ENCODE peak calls at places on chromosomes 2 and 18, in nine cellular contexts. Y, K, I, S, A, J, W, M and G are unnamed samples. For H3K9me3, the result is how much of the 10 kb centered on the place peaks cover.

GRCh38 chr2:99880148-99880983 is 262.0 kb downstream of the AFF3 start:
- DNase-seq in Y (peak), J (peak), K (peak), M (no peak), S (no peak), W (no peak), I (no peak), A (no peak), G (no peak)

GRCh38 chr2:156935611-156936010 is 321.9 kb upstream of the GALNT5 start:
- DNase-seq in W (no peak), I (peak), A (no peak), K (peak), J (peak), S (no peak), Y (no peak), M (no peak), G (peak)

GRCh38 chr2:207260947-207261346 is 95.2 kb upstream of the KLF7 start:
- DNase-seq in I (no peak), K (no peak), J (peak), W (no peak), M (no peak), S (no peak), A (no peak), Y (peak), G (no peak)

GRCh38 chr2:19474128-19474527 is 115.7 kb upstream of the OSR1 start:
- DNase-seq in Y (peak), M (peak), J (peak), A (no peak), W (peak), K (peak), S (peak), I (no peak), G (no peak)

GRCh38 chr2:437772-438393 is 150.0 kb upstream of the ALKAL2 start:
- DNase-seq in S (peak), A (no peak), Y (no peak), W (no peak), M (no peak), I (no peak), J (no peak), K (no peak), G (no peak)

GRCh38 chr18:78717766-78718150 is 261.9 kb upstream of the SALL3 start:
- DNase-seq in M (no peak), S (no peak), A (no peak), K (no peak), J (no peak), I (no peak), Y (no peak), W (no peak), G (no peak)

GRCh38 chr2:42060028-42060427 is 12.2 kb downstream of the PKDCC start:
- DNase-seq in A (no peak), Y (no peak), K (no peak), S (no peak), I (no peak), J (no peak), M (no peak), W (no peak), G (no peak)

GRCh38 chr2:190311893-190312634 is 7.6 kb downstream of the HIBCH start:
- DNase-seq in M (no peak), S (no peak), Y (no peak), J (no peak), A (no peak), I (no peak), K (no peak), W (no peak), G (no peak)

GRCh38 chr2:100893753-100894530 is 74.0 kb downstream of the NPAS2 start:
- DNase-seq in W (no peak), I (no peak), M (no peak), K (no peak), A (no peak), J (no peak), S (no peak), Y (no peak), G (no peak)

GRCh38 chr2:241558532-241559488 is at the start of gene BOK:
- DNase-seq in J (peak), I (peak), K (peak), S (no peak), A (peak), Y (peak), W (peak), M (peak), G (no peak)

GRCh38 chr2:188853307-188853706 is 120.9 kb upstream of the COL3A1 start:
- DNase-seq in Y (peak), J (peak), M (peak), I (no peak), K (no peak), S (no peak), A (no peak), W (no peak), G (no peak)

GRCh38 chr2:171319164-171319810 is 114.5 kb downstream of the METTL8 start:
- DNase-seq in A (no peak), W (no peak), K (peak), J (peak), I (peak), M (no peak), S (peak), Y (no peak), G (peak)

GRCh38 chr18:9975658-9976057 is 61.8 kb downstream of the VAPA start:
- DNase-seq in I (no peak), W (no peak), K (no peak), S (no peak), J (no peak), A (no peak), Y (no peak), M (no peak), G (no peak)

GRCh38 chr2:172214252-172214651 is 111.6 kb upstream of the DLX2 start:
- DNase-seq in Y (no peak), J (no peak), S (no peak), A (no peak), W (peak), I (no peak), K (peak), M (no peak), G (no peak)

GRCh38 chr2:52532956-52533355 is 1234.6 kb upstream of the CHAC2 start:
- DNase-seq in Y (peak), J (peak), M (no peak), K (no peak), A (no peak), W (no peak), S (no peak), I (no peak), G (no peak)

GRCh38 chr2:18651842-18652774 is 62.7 kb upstream of the NT5C1B start:
- DNase-seq in I (no peak), M (no peak), K (no peak), J (peak), Y (peak), S (no peak), A (no peak), W (no peak), G (no peak)

GRCh38 chr2:12097860-12098259 is 351.4 kb downstream of the LPIN1 start:
- DNase-seq in A (no peak), S (no peak), K (no peak), W (no peak), M (no peak), J (no peak), Y (no peak), I (no peak), G (no peak)

GRCh38 chr2:13597176-13597575 is 880.4 kb downstream of the TRIB2 start:
- DNase-seq in W (no peak), S (no peak), K (no peak), M (no peak), I (no peak), J (peak), Y (peak), A (no peak), G (no peak)
- H3K9me3 ChIP-seq in W (under half), S (under half), K (under half), M (under half), I (under half), J (under half), Y (under half), A (under half), G (under half)

DNA sequence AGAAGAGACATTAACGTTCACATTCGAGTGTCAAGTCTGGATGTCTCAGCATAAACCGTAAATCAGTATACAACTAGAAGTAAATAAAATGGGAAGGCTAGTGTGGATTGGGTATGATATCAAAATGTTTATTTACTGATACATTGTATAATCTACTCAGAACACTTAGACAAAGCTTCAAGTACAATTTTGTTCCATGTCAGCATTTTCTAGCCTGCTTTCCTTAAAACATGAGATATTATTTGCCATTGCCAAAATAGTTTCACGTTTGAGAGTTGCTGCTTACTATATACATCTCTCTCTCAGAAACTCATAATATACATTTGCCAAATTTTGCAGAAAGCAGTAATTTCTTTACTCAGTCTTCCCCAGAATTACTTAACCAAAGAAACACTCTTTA is 237.5 kb downstream of the IKZF2 start:
- DNase-seq in M (no peak), S (no peak), Y (no peak), J (no peak), I (no peak), K (no peak), W (no peak), A (no peak), G (no peak)
- H3K4me3 ChIP-seq in M (no peak), S (no peak), Y (no peak), J (no peak), I (no peak), K (no peak), W (no peak), A (no peak), G (no peak)

GRCh38 chr2:228507231-228507824 is 325.8 kb upstream of the SPHKAP start:
- DNase-seq in K (no peak), Y (no peak), W (no peak), M (no peak), S (no peak), I (no peak), J (no peak), A (no peak), G (no peak)
- H3K9me3 ChIP-seq in K (under half), Y (under half), W (under half), M (under half), S (under half), I (under half), J (under half), A (under half), G (under half)

DNA sequence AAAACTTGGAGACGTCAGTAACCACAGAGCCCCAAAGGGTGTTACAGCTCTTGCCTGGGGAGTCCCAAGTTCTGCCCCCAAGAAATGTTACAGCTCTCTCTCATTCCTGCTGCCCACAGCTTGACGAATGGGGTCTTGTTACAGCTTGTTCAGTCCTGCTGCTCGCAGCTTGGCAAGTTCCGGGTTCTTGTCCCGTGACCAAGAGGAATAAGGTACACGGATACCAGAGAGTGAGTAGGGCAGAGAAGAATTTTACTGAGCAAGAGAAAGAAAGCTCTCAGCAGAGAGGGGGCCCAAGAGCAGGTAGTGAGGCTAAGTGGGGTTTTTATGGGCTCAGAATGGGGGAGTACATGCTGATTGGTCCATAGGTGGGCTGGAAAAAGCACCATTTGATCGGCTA is 27.2 kb downstream of the SLC39A6 start:
- DNase-seq in J (no peak), S (no peak), W (no peak), K (peak), Y (no peak), A (no peak), M (no peak), I (no peak), G (no peak)
- H3K4me3 ChIP-seq in J (no peak), S (no peak), W (no peak), K (no peak), Y (no peak), A (no peak), M (no peak), I (no peak), G (no peak)

GRCh38 chr2:31812051-31812798 is 198.6 kb downstream of the MEMO1 start:
- DNase-seq in S (peak), K (peak), I (no peak), Y (no peak), W (peak), J (peak), M (peak), A (no peak), G (no peak)
- H3K9me3 ChIP-seq in S (under half), K (under half), I (under half), Y (under half), W (under half), J (under half), M (under half), A (under half), G (under half)